ENCODE peak calls at places on chromosomes 2 and 18, in ten cellular contexts. One of them, this sample, is unnamed.

GRCh38 chr18:12048010-12048826 is 45.4 kb upstream of the ANKRD62 start:
- DNase-seq in neural progenitor cell: no peak
- DNase-seq in caudate nucleus: no peak
- DNase-seq in CD8-positive, alpha-beta T cell: no peak
- DNase-seq in sigmoid colon: no peak
- DNase-seq in CD4-positive, alpha-beta memory T cell: no peak
- DNase-seq in substantia nigra: no peak
- DNase-seq in right cardiac atrium: no peak
- DNase-seq in CD4-positive, alpha-beta T cell: no peak
- DNase-seq in hepatocyte: no peak
- DNase-seq in this sample: no peak

GRCh38 chr2:10762651-10763460 is 41.4 kb downstream of the ATP6V1C2 start:
- DNase-seq in neural progenitor cell: no peak
- DNase-seq in CD4-positive, alpha-beta memory T cell: no peak
- DNase-seq in hepatocyte: no peak
- DNase-seq in caudate nucleus: no peak
- DNase-seq in right cardiac atrium: peak
- DNase-seq in CD4-positive, alpha-beta T cell: no peak
- DNase-seq in sigmoid colon: no peak
- DNase-seq in CD8-positive, alpha-beta T cell: no peak
- DNase-seq in substantia nigra: no peak
- DNase-seq in this sample: no peak

GRCh38 chr18:53909668-53910067 is 314.8 kb downstream of the MBD2 start:
- DNase-seq in substantia nigra: no peak
- DNase-seq in right cardiac atrium: no peak
- DNase-seq in caudate nucleus: no peak
- DNase-seq in CD4-positive, alpha-beta T cell: no peak
- DNase-seq in CD4-positive, alpha-beta memory T cell: no peak
- DNase-seq in CD8-positive, alpha-beta T cell: no peak
- DNase-seq in hepatocyte: no peak
- DNase-seq in neural progenitor cell: no peak
- DNase-seq in sigmoid colon: no peak
- DNase-seq in this sample: peak

GRCh38 chr2:106708189-106708588 is 177.8 kb downstream of the ST6GAL2 start:
- DNase-seq in right cardiac atrium: no peak
- DNase-seq in neural progenitor cell: no peak
- DNase-seq in caudate nucleus: no peak
- DNase-seq in substantia nigra: no peak
- DNase-seq in CD8-positive, alpha-beta T cell: no peak
- DNase-seq in CD4-positive, alpha-beta T cell: no peak
- DNase-seq in hepatocyte: no peak
- DNase-seq in CD4-positive, alpha-beta memory T cell: no peak
- DNase-seq in sigmoid colon: no peak
- DNase-seq in this sample: no peak

GRCh38 chr2:29810956-29811355 is 110.4 kb downstream of the ALK start:
- DNase-seq in substantia nigra: no peak
- DNase-seq in caudate nucleus: no peak
- DNase-seq in sigmoid colon: no peak
- DNase-seq in CD4-positive, alpha-beta memory T cell: no peak
- DNase-seq in right cardiac atrium: no peak
- DNase-seq in CD4-positive, alpha-beta T cell: no peak
- DNase-seq in hepatocyte: peak
- DNase-seq in neural progenitor cell: no peak
- DNase-seq in CD8-positive, alpha-beta T cell: no peak
- DNase-seq in this sample: no peak

GRCh38 chr18:54086046-54086802 is 138.2 kb downstream of the MBD2 start:
- DNase-seq in sigmoid colon: no peak
- DNase-seq in right cardiac atrium: no peak
- DNase-seq in caudate nucleus: no peak
- DNase-seq in CD4-positive, alpha-beta T cell: no peak
- DNase-seq in hepatocyte: no peak
- DNase-seq in neural progenitor cell: no peak
- DNase-seq in CD8-positive, alpha-beta T cell: no peak
- DNase-seq in substantia nigra: no peak
- DNase-seq in CD4-positive, alpha-beta memory T cell: peak
- DNase-seq in this sample: no peak

GRCh38 chr2:52220393-52220792 is 1188.5 kb upstream of the NRXN1 start:
- DNase-seq in CD8-positive, alpha-beta T cell: no peak
- DNase-seq in neural progenitor cell: no peak
- DNase-seq in CD4-positive, alpha-beta memory T cell: no peak
- DNase-seq in right cardiac atrium: no peak
- DNase-seq in CD4-positive, alpha-beta T cell: no peak
- DNase-seq in substantia nigra: no peak
- DNase-seq in caudate nucleus: no peak
- DNase-seq in sigmoid colon: no peak
- DNase-seq in hepatocyte: peak
- DNase-seq in this sample: no peak

GRCh38 chr2:106124126-106124756 is 69.9 kb downstream of the UXS1 start:
- DNase-seq in CD8-positive, alpha-beta T cell: peak
- DNase-seq in hepatocyte: no peak
- DNase-seq in neural progenitor cell: no peak
- DNase-seq in CD4-positive, alpha-beta T cell: no peak
- DNase-seq in caudate nucleus: no peak
- DNase-seq in CD4-positive, alpha-beta memory T cell: no peak
- DNase-seq in sigmoid colon: no peak
- DNase-seq in substantia nigra: no peak
- DNase-seq in right cardiac atrium: no peak
- DNase-seq in this sample: no peak

GRCh38 chr2:46497726-46498125 is 18.4 kb downstream of the TMEM247 start:
- DNase-seq in sigmoid colon: no peak
- DNase-seq in neural progenitor cell: no peak
- DNase-seq in substantia nigra: no peak
- DNase-seq in CD8-positive, alpha-beta T cell: no peak
- DNase-seq in CD4-positive, alpha-beta memory T cell: no peak
- DNase-seq in hepatocyte: no peak
- DNase-seq in right cardiac atrium: no peak
- DNase-seq in caudate nucleus: no peak
- DNase-seq in CD4-positive, alpha-beta T cell: no peak
- DNase-seq in this sample: no peak

GRCh38 chr2:46500801-46501200 is 21.4 kb downstream of the TMEM247 start:
- DNase-seq in sigmoid colon: no peak
- DNase-seq in CD8-positive, alpha-beta T cell: no peak
- DNase-seq in right cardiac atrium: no peak
- DNase-seq in CD4-positive, alpha-beta memory T cell: no peak
- DNase-seq in CD4-positive, alpha-beta T cell: no peak
- DNase-seq in caudate nucleus: no peak
- DNase-seq in hepatocyte: no peak
- DNase-seq in substantia nigra: no peak
- DNase-seq in neural progenitor cell: no peak
- DNase-seq in this sample: no peak

GRCh38 chr2:46502291-46502690 is 22.9 kb downstream of the TMEM247 start:
- DNase-seq in right cardiac atrium: no peak
- DNase-seq in neural progenitor cell: no peak
- DNase-seq in hepatocyte: no peak
- DNase-seq in CD4-positive, alpha-beta T cell: no peak
- DNase-seq in caudate nucleus: no peak
- DNase-seq in sigmoid colon: no peak
- DNase-seq in substantia nigra: no peak
- DNase-seq in CD4-positive, alpha-beta memory T cell: no peak
- DNase-seq in CD8-positive, alpha-beta T cell: no peak
- DNase-seq in this sample: no peak

GRCh38 chr2:46495347-46496030 is 16.1 kb downstream of the TMEM247 start:
- DNase-seq in hepatocyte: no peak
- DNase-seq in sigmoid colon: no peak
- DNase-seq in CD4-positive, alpha-beta T cell: no peak
- DNase-seq in CD4-positive, alpha-beta memory T cell: no peak
- DNase-seq in neural progenitor cell: no peak
- DNase-seq in caudate nucleus: no peak
- DNase-seq in substantia nigra: no peak
- DNase-seq in right cardiac atrium: no peak
- DNase-seq in CD8-positive, alpha-beta T cell: no peak
- DNase-seq in this sample: no peak

GRCh38 chr2:46499392-46499785 is 20.0 kb downstream of the TMEM247 start:
- DNase-seq in caudate nucleus: no peak
- DNase-seq in neural progenitor cell: no peak
- DNase-seq in right cardiac atrium: no peak
- DNase-seq in hepatocyte: no peak
- DNase-seq in CD8-positive, alpha-beta T cell: no peak
- DNase-seq in substantia nigra: no peak
- DNase-seq in sigmoid colon: no peak
- DNase-seq in CD4-positive, alpha-beta memory T cell: no peak
- DNase-seq in CD4-positive, alpha-beta T cell: no peak
- DNase-seq in this sample: no peak
- H3K27ac ChIP-seq in caudate nucleus: peak
- H3K27ac ChIP-seq in neural progenitor cell: no peak
- H3K27ac ChIP-seq in right cardiac atrium: no peak
- H3K27ac ChIP-seq in hepatocyte: peak
- H3K27ac ChIP-seq in CD8-positive, alpha-beta T cell: peak
- H3K27ac ChIP-seq in substantia nigra: peak
- H3K27ac ChIP-seq in sigmoid colon: peak
- H3K27ac ChIP-seq in CD4-positive, alpha-beta memory T cell: peak
- H3K27ac ChIP-seq in CD4-positive, alpha-beta T cell: no peak
- H3K27ac ChIP-seq in this sample: peak

DNA sequence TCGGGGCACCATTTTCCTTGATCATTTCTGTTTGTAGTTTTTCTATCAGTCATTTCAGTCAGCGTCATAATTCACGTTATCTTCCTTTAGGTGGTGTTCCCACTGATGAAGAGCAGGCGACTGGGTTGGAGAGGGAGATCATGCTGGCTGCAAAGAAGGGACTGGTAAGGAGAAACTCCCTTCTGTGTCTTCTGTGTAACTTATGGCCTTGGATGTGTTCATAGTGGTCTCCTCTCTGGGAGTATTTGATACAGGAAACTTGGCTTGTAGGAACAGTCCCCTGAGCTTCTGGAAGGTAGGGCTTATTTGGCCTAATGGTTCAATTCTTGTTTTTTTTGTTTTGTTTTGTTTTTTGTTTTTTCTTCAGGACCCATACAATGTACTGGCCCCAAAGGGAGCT is 1.1 kb downstream of the COX5B start:
- DNase-seq in CD4-positive, alpha-beta memory T cell: no peak
- DNase-seq in substantia nigra: no peak
- DNase-seq in neural progenitor cell: no peak
- DNase-seq in caudate nucleus: no peak
- DNase-seq in sigmoid colon: no peak
- DNase-seq in hepatocyte: no peak
- DNase-seq in CD4-positive, alpha-beta T cell: no peak
- DNase-seq in CD8-positive, alpha-beta T cell: no peak
- DNase-seq in right cardiac atrium: no peak
- DNase-seq in this sample: no peak
- H3K27ac ChIP-seq in CD4-positive, alpha-beta memory T cell: peak
- H3K27ac ChIP-seq in substantia nigra: no peak
- H3K27ac ChIP-seq in neural progenitor cell: no peak
- H3K27ac ChIP-seq in caudate nucleus: no peak
- H3K27ac ChIP-seq in sigmoid colon: peak
- H3K27ac ChIP-seq in hepatocyte: no peak
- H3K27ac ChIP-seq in CD4-positive, alpha-beta T cell: no peak
- H3K27ac ChIP-seq in CD8-positive, alpha-beta T cell: no peak
- H3K27ac ChIP-seq in right cardiac atrium: no peak
- H3K27ac ChIP-seq in this sample: no peak

GRCh38 chr2:64525323-64525625 is 1.1 kb downstream of the AFTPH start:
- DNase-seq in CD4-positive, alpha-beta T cell: no peak
- DNase-seq in neural progenitor cell: no peak
- DNase-seq in right cardiac atrium: no peak
- DNase-seq in CD4-positive, alpha-beta memory T cell: no peak
- DNase-seq in CD8-positive, alpha-beta T cell: no peak
- DNase-seq in hepatocyte: peak
- DNase-seq in substantia nigra: no peak
- DNase-seq in sigmoid colon: no peak
- DNase-seq in caudate nucleus: no peak
- DNase-seq in this sample: no peak
- H3K27ac ChIP-seq in CD4-positive, alpha-beta T cell: peak
- H3K27ac ChIP-seq in neural progenitor cell: no peak
- H3K27ac ChIP-seq in right cardiac atrium: peak
- H3K27ac ChIP-seq in CD4-positive, alpha-beta memory T cell: peak
- H3K27ac ChIP-seq in CD8-positive, alpha-beta T cell: peak
- H3K27ac ChIP-seq in hepatocyte: peak
- H3K27ac ChIP-seq in substantia nigra: peak
- H3K27ac ChIP-seq in sigmoid colon: peak
- H3K27ac ChIP-seq in caudate nucleus: no peak
- H3K27ac ChIP-seq in this sample: no peak

GRCh38 chr2:231715988-231716616 is 7.8 kb downstream of the PTMA start:
- DNase-seq in hepatocyte: no peak
- DNase-seq in substantia nigra: no peak
- DNase-seq in caudate nucleus: no peak
- DNase-seq in CD8-positive, alpha-beta T cell: no peak
- DNase-seq in CD4-positive, alpha-beta memory T cell: no peak
- DNase-seq in right cardiac atrium: peak
- DNase-seq in sigmoid colon: no peak
- DNase-seq in neural progenitor cell: no peak
- DNase-seq in CD4-positive, alpha-beta T cell: no peak
- DNase-seq in this sample: peak

GRCh38 chr2:231715499-231715837 is 7.1 kb downstream of the PTMA start:
- DNase-seq in CD4-positive, alpha-beta memory T cell: no peak
- DNase-seq in neural progenitor cell: no peak
- DNase-seq in CD4-positive, alpha-beta T cell: no peak
- DNase-seq in sigmoid colon: no peak
- DNase-seq in substantia nigra: no peak
- DNase-seq in caudate nucleus: no peak
- DNase-seq in right cardiac atrium: no peak
- DNase-seq in hepatocyte: no peak
- DNase-seq in CD8-positive, alpha-beta T cell: no peak
- DNase-seq in this sample: no peak

GRCh38 chr2:231713738-231714638 is 5.7 kb downstream of the PTMA start:
- DNase-seq in right cardiac atrium: peak
- DNase-seq in sigmoid colon: peak
- DNase-seq in CD8-positive, alpha-beta T cell: peak
- DNase-seq in caudate nucleus: peak
- DNase-seq in neural progenitor cell: peak
- DNase-seq in CD4-positive, alpha-beta T cell: peak
- DNase-seq in hepatocyte: peak
- DNase-seq in substantia nigra: peak
- DNase-seq in CD4-positive, alpha-beta memory T cell: peak
- DNase-seq in this sample: peak

GRCh38 chr2:231716641-231717280 is 8.4 kb downstream of the PTMA start:
- DNase-seq in CD8-positive, alpha-beta T cell: no peak
- DNase-seq in substantia nigra: no peak
- DNase-seq in caudate nucleus: no peak
- DNase-seq in hepatocyte: no peak
- DNase-seq in neural progenitor cell: no peak
- DNase-seq in right cardiac atrium: no peak
- DNase-seq in CD4-positive, alpha-beta T cell: no peak
- DNase-seq in CD4-positive, alpha-beta memory T cell: no peak
- DNase-seq in sigmoid colon: peak
- DNase-seq in this sample: peak

DNA sequence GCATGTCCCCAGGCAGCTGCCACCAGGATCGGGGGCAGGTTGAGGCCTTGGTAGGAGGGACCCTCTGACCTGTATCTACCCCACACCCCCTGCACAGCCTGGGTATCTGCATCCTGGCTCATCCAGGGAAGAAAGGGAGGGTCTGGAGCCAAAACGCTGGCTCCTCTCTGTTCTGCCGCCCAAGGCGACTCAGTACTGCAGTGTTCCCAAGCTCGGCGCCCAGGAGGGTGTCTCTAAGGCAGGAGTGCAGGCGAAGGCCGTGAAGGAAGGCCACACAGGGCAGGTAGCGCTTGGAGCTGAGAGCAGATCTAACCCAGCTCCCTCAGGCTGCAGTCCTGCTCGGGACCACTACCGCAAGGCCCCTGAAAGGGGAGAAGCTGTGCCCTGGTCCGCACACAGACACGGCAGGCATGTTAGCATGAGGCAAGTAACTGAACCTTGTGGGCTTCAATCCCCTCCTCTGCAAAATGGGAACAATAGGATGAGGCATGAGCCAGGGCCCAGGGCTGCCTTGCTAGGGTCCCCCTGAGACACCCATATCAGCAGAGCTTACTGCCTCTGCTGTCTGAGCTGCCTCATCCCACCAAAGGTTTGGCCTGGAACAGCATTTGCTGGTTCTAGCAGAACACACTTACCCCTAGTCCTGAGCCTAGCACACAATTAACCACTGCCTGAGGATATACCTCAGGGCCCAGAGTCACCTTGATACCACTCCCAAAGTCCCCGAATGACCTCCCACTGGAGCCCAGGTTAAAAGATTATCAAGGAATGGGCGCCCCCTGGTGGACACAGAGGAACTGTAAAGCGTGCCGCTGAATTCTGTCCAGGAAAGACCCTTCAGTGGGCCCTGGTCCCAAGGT is 6.5 kb downstream of the PTMA start:
- DNase-seq in hepatocyte: peak
- DNase-seq in CD8-positive, alpha-beta T cell: peak
- DNase-seq in sigmoid colon: peak
- DNase-seq in CD4-positive, alpha-beta T cell: peak
- DNase-seq in CD4-positive, alpha-beta memory T cell: peak
- DNase-seq in caudate nucleus: peak
- DNase-seq in substantia nigra: peak
- DNase-seq in neural progenitor cell: peak
- DNase-seq in right cardiac atrium: peak
- DNase-seq in this sample: peak
- H3K27ac ChIP-seq in hepatocyte: no peak
- H3K27ac ChIP-seq in CD8-positive, alpha-beta T cell: no peak
- H3K27ac ChIP-seq in sigmoid colon: peak
- H3K27ac ChIP-seq in CD4-positive, alpha-beta T cell: peak
- H3K27ac ChIP-seq in CD4-positive, alpha-beta memory T cell: peak
- H3K27ac ChIP-seq in caudate nucleus: peak
- H3K27ac ChIP-seq in substantia nigra: peak
- H3K27ac ChIP-seq in neural progenitor cell: peak
- H3K27ac ChIP-seq in right cardiac atrium: no peak
- H3K27ac ChIP-seq in this sample: no peak

This sample was measured in SJSA1.